ENCODE peak calls at places on chromosome 16, in five cellular contexts. Y is H9, O is mesendoderm, E is neuronal stem cell, V is mesenchymal stem cell. I is an unnamed sample.

GRCh38 chr16:58236231-58236690 is 38.4 kb upstream of the CSNK2A2 start:
- DNase-seq in Y (peak), O (peak), E (peak), V (peak), I (peak)

GRCh38 chr16:16143038-16143763 is 80.1 kb downstream of the ABCC6 start:
- DNase-seq in Y (peak), O (peak), E (no peak), V (peak), I (no peak)

GRCh38 chr16:57648590-57649442 is 19.3 kb upstream of the ADGRG3 start:
- DNase-seq in Y (peak), O (peak), E (peak), V (peak), I (peak)

GRCh38 chr16:65697061-65697460 is 575.2 kb upstream of the CDH11 start:
- DNase-seq in Y (no peak), O (no peak), E (no peak), V (no peak), I (no peak)

GRCh38 chr16:35636831-35637230 is 2177.4 kb downstream of the TP53TG3F start:
- DNase-seq in Y (no peak), O (no peak), E (no peak), V (no peak), I (no peak)

GRCh38 chr16:69513180-69513966 is 52.4 kb upstream of the NFAT5 start:
- DNase-seq in Y (no peak), O (peak), E (no peak), V (no peak), I (peak)

GRCh38 chr16:71473891-71474290 is 11.8 kb upstream of the ZNF23 start:
- DNase-seq in Y (no peak), O (no peak), E (no peak), V (no peak), I (no peak)

GRCh38 chr16:24609417-24609739 is 70.0 kb downstream of the RBBP6 start:
- DNase-seq in Y (no peak), O (no peak), E (no peak), V (no peak), I (no peak)

GRCh38 chr16:13702614-13703013 is 217.3 kb upstream of the ERCC4 start:
- DNase-seq in Y (no peak), O (no peak), E (no peak), V (no peak), I (no peak)

GRCh38 chr16:83233153-83233552 is 574.6 kb upstream of the HSBP1 start:
- DNase-seq in Y (no peak), O (no peak), E (no peak), V (peak), I (peak)

GRCh38 chr16:54093281-54093680 is 193.3 kb downstream of the IRX3 start:
- DNase-seq in Y (no peak), O (no peak), E (no peak), V (no peak), I (no peak)

GRCh38 chr16:89581045-89581695 is 5.6 kb downstream of the CPNE7 start:
- DNase-seq in Y (no peak), O (peak), E (no peak), V (peak), I (peak)

GRCh38 chr16:88785106-88785924 is at the start of gene PIEZO1:
- DNase-seq in Y (no peak), O (peak), E (no peak), V (peak), I (peak)

GRCh38 chr16:89191033-89191900 is 9.1 kb downstream of the SLC22A31 start:
- DNase-seq in Y (peak), O (no peak), E (no peak), V (no peak), I (no peak)

GRCh38 chr16:81324808-81325207 is 10.0 kb downstream of the GAN start:
- DNase-seq in Y (no peak), O (no peak), E (no peak), V (no peak), I (no peak)

GRCh38 chr16:2486645-2487516 is 12.0 kb downstream of the TBC1D24 start:
- DNase-seq in Y (no peak), O (no peak), E (no peak), V (no peak), I (peak)

GRCh38 chr16:57689772-57690558 is 4.6 kb upstream of the DRC7 start:
- DNase-seq in Y (no peak), O (peak), E (no peak), V (no peak), I (no peak)

GRCh38 chr16:54318941-54319340 is 32.4 kb upstream of the IRX3 start:
- DNase-seq in Y (no peak), O (no peak), E (no peak), V (no peak), I (no peak)

GRCh38 chr16:1863681-1864460 is 8.1 kb downstream of the MEIOB start:
- DNase-seq in Y (no peak), O (peak), E (no peak), V (peak), I (peak)

GRCh38 chr16:15495898-15496297 is 61.5 kb downstream of the BMERB1 start:
- DNase-seq in Y (no peak), O (no peak), E (no peak), V (no peak), I (no peak)

GRCh38 chr16:76502555-76502954 is 225.4 kb downstream of the CNTNAP4 start:
- DNase-seq in Y (no peak), O (no peak), E (no peak), V (no peak), I (no peak)

GRCh38 chr16:66619534-66620418 is 15.3 kb downstream of the CMTM3 start:
- DNase-seq in Y (no peak), O (peak), E (no peak), V (peak), I (peak)

GRCh38 chr16:2791174-2791573 is 3.8 kb upstream of the PRSS33 start:
- DNase-seq in Y (peak), O (no peak), E (no peak), V (no peak), I (no peak)

GRCh38 chr16:27514806-27515205 is 34.9 kb downstream of the GTF3C1 start:
- DNase-seq in Y (no peak), O (no peak), E (no peak), V (peak), I (peak)
- H4K8ac ChIP-seq in Y (no peak), O (no peak), E (no peak), V (no peak), I (no peak)

GRCh38 chr16:75147968-75148310 is 385 bp upstream of the ZFP1 start:
- DNase-seq in Y (no peak), O (no peak), E (no peak), V (no peak), I (no peak)
- H3K27ac ChIP-seq in Y (no peak), O (no peak), E (no peak), V (no peak), I (no peak)

DNA sequence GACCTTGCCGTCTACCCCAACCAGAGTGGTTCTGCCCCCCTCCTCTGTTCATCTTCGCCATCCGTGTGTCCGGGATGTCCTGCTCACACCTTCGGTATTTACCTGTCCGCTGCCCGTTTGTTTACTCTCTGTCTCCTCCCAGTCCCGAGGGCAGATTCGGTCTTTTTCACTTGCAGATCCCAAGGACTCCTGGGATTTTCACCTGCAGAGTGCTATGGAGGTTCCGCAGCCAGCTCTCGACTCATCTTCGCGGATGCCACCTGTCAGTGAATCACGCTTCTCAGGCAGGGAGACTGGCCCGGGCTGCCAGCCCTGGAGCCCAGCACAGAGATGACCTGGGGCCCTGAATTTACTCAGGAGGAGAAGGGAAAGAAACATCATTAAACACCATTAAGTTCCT is 8.1 kb downstream of the CRISPLD2 start:
- DNase-seq in Y (no peak), O (no peak), E (no peak), V (no peak), I (no peak)
- H2BK120ac ChIP-seq in Y (no peak), O (no peak), E (no peak), V (no peak), I (peak)

DNA sequence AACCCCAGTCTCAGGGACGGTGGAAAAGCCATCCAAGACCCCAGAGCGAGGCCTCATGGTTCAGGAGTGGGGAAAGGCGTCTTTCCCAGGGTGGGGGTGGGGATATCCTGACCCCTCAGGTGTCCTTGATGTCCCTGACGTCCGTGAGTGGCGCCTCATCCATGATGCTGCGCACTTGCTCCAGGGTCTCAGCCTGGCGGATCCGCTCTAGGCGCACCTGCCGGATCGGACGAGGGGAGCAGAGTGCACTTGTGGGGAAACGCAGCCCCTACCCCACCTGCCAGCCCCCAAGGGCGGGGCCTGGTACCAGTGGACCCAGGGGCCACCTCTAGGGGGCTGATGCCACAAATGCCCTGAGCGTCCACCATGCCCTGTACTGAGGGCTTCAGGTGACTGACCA is 20.2 kb downstream of the RABEP2 start:
- DNase-seq in Y (no peak), O (no peak), E (no peak), V (no peak), I (no peak)
- H4K8ac ChIP-seq in Y (no peak), O (no peak), E (no peak), V (no peak), I (no peak)

DNA sequence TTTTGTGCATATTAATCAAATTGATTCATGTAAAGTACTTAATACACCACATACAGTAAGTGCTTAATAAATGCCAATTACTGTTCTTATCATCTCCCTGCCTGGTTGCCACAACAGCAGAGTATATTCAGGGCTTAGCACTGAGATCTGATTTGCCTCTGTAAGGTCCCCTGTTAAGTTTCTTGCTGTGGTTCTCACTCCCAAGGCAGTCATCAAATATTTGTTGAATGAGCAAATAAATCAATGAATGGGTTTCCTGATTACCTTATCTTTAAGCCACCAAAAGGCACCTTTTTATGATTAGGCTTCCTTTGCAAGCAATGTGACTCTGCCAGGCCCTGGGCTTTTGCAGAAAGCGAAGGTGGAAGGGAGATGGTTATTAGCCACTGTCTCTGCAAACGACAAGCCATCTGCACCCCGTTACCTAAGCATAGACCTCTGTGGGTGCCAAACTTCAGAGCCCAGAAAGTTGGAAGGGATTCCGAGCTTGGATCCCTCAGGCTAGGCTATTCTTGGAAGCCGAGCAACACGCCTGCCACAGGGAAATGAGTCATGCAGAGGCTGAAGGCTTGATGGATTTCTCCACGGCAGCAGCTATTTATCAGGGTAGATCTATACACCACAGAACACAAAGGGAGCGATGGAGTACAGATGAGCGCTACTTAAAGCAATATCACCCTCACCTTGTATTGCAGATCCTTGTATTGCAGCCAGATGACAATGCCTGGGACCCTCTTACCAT is 102.0 kb downstream of the GRIN2A start:
- DNase-seq in Y (no peak), O (peak), E (no peak), V (peak), I (no peak)
- H3K27ac ChIP-seq in Y (no peak), O (peak), E (no peak), V (no peak), I (no peak)

DNA sequence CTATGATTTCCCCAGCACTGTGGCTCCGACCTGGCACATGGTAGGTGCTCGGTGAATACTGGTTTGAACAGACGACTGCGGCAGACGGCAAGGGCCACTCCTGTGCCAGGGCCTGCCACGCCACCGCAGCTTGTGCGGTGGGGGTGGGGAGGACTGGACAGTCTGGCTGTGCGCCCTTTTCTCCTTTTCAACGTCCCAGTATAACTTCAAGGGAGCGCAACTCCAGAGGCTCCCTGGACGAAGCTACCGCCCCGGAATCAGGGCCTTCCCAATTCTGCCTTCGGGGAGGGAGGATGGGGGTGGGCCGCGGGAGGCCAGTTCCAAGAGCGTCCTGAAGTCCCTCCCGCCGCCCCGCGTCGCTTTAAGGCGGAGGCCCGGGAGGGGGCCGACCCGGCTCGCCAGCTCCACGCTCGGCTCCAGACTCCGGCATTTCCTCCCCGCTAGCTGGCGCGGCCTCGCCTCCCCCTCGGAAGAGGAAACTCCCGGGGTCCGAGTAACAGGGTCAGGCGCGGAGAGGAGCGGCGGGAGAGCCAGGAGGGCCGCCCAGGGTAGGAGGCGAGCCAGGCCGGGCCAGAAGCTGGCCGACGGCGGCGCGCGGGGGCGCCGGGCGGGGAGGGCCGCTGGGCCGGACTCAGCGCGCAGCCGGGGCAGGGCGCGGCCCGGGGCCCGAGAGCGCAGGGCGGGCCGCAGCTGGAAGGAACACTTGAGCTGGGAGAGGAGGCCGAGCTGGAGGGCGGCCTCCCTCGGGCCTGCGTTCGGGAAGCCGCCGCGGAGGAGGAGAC is at the start of gene ITPRIPL2:
- DNase-seq in Y (peak), O (peak), E (peak), V (peak), I (peak)
- H2BK120ac ChIP-seq in Y (no peak), O (no peak), E (peak), V (peak), I (peak)

DNA sequence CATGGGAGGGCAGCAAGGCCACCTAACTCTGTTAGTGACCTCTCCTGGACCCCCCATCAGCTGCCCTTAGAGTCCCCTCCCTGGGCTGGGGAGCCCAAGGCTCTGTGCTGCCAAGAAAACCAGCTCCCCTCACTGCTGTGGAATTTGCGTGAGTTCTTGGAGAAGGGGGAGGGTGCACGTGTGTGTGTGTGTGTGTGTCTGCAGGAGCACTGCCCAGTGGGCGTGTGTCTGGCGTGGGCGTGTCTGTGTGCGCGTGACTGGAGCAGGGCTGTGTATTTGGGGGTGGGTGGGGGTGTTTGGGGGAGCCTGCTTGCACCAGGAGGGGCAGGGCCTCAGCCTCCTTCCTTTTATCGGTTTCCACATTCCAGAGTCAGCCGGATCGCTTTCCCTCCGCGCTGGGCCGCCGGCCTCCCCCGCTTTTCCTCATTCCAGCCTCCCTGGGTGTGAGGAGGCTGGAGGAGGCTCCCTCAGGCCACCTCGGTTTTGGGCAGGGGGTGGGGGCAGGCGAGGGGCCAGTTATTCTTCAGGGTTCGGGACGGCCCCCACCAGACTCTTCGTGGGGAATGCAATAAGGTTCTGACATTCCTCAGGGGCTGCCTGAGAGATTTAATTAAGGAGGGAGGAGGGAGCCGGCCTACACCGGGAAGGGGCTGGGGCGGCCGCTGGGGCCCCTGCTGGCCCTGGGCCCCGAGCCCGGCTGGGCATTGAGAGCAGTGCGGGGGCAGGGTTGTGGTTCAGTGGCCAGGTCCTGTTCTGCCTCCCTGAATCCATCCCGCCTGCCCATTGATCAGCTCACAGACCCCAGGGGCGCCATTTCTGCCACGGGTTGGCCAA is 2.5 kb downstream of the VASN start:
- DNase-seq in Y (peak), O (peak), E (no peak), V (peak), I (peak)
- H4K8ac ChIP-seq in Y (no peak), O (no peak), E (no peak), V (peak), I (peak)

I was measured in IMR-90.